ENCODE peak calls at places on chromosomes 12 and 14, in seven cellular contexts. W, I, R, H, M, B and K are unnamed samples.

GRCh38 chr14:45838597-45838996 is 585.6 kb upstream of the MIS18BP1 start:
- DNase-seq in W (no peak), I (no peak), R (no peak), H (peak), M (no peak), B (no peak), K (peak)

GRCh38 chr12:3896851-3897351 is 23.7 kb upstream of the PARP11 start:
- DNase-seq in W (no peak), I (no peak), R (no peak), H (no peak), M (no peak), B (no peak), K (no peak)

GRCh38 chr14:99578541-99579044 is 25.4 kb downstream of the CCDC85C start:
- DNase-seq in W (no peak), I (no peak), R (no peak), H (no peak), M (no peak), B (no peak), K (peak)

GRCh38 chr14:97213720-97214119 is 416.5 kb downstream of the VRK1 start:
- DNase-seq in W (no peak), I (no peak), R (no peak), H (no peak), M (no peak), B (no peak), K (no peak)

GRCh38 chr12:77572371-77572770 is 258.3 kb upstream of the NAV3 start:
- DNase-seq in W (no peak), I (no peak), R (no peak), H (no peak), M (no peak), B (no peak), K (no peak)

GRCh38 chr12:49903700-49904423 is at the start of gene FAIM2:
- DNase-seq in W (no peak), I (no peak), R (peak), H (no peak), M (no peak), B (peak), K (no peak)

GRCh38 chr12:95318071-95318545 is 100.5 kb downstream of the VEZT start:
- DNase-seq in W (no peak), I (no peak), R (no peak), H (no peak), M (peak), B (no peak), K (peak)

GRCh38 chr14:24190416-24190815 is 1.8 kb upstream of the IPO4 start:
- DNase-seq in W (no peak), I (no peak), R (no peak), H (no peak), M (no peak), B (no peak), K (no peak)

GRCh38 chr12:71755146-71755892 is 656 bp downstream of the RAB21 start:
- DNase-seq in W (no peak), I (no peak), R (no peak), H (peak), M (peak), B (peak), K (peak)

GRCh38 chr12:123882306-123882705 is 90.3 kb downstream of the CCDC92 start:
- DNase-seq in W (no peak), I (no peak), R (no peak), H (no peak), M (no peak), B (no peak), K (no peak)

GRCh38 chr14:104085032-104085888 is at the start of gene ASPG:
- DNase-seq in W (no peak), I (peak), R (peak), H (no peak), M (no peak), B (peak), K (peak)
- TF ChIP-seq JUND in W (no peak), I (no peak), R (no peak), H (no peak), M (no peak), B (no peak), K (no peak)

GRCh38 chr14:66087231-66087630 is 398.9 kb upstream of the CCDC196 start:
- DNase-seq in W (no peak), I (no peak), R (no peak), H (no peak), M (no peak), B (no peak), K (no peak)
- TF ChIP-seq JUND in W (peak), I (no peak), R (no peak), H (no peak), M (no peak), B (no peak), K (no peak)

GRCh38 chr12:101490286-101490920 is 15.3 kb downstream of the SPIC start:
- DNase-seq in W (peak), I (peak), R (no peak), H (no peak), M (peak), B (no peak), K (peak)

GRCh38 chr12:101480849-101481248 is 5.7 kb downstream of the SPIC start:
- DNase-seq in W (no peak), I (no peak), R (no peak), H (no peak), M (no peak), B (no peak), K (no peak)

GRCh38 chr12:101485015-101485414 is 9.9 kb downstream of the SPIC start:
- DNase-seq in W (no peak), I (no peak), R (no peak), H (no peak), M (no peak), B (no peak), K (no peak)
- TF ChIP-seq JUND in W (no peak), I (no peak), R (no peak), H (no peak), M (no peak), B (no peak), K (no peak)

GRCh38 chr12:62332598-62332997 is 72.4 kb downstream of the USP15 start:
- DNase-seq in W (no peak), I (no peak), R (no peak), H (no peak), M (no peak), B (no peak), K (no peak)
- TF ChIP-seq JUND in W (no peak), I (no peak), R (no peak), H (no peak), M (no peak), B (peak), K (no peak)

GRCh38 chr12:6950944-6951540 is at the start of gene PTPN6:
- DNase-seq in W (no peak), I (no peak), R (no peak), H (no peak), M (no peak), B (peak), K (no peak)
- TF ChIP-seq JUND in W (no peak), I (no peak), R (no peak), H (no peak), M (no peak), B (no peak), K (no peak)

DNA sequence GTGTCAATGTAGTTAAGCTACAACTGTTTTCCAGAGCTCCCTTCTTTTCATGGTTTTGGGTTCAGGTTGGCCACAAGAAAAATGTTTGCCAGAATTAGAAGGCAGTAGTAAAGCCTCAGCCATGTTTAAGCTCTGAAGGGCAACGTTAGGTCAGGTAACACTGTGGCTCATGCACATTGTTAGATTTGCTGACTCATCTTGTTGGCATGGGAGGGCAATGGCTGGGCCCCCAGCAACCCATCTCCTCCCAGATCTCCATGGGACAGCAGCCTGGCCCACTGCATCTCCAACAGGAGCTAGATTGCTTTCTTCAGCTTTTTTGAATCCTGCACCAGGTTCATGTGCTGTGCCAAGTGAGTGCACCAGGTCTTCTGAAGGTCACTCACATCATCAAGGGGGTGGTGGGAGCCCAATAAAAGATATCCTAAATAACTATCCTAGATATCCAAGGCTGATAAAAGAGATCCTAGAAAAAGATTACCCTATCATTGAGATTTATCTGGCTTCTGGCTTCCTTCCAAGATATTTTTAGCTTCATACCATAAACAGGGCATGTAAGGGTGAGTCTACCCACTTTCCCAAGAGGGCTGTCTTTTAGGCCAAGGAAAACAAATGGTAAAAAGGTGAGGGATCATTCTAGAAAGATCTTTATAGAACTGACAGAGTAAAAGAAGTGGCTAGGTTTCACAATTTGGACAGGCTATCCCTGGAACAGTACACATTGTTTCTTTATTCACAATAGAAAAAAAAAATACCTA is 28.9 kb downstream of the PTGER2 start:
- DNase-seq in W (no peak), I (no peak), R (no peak), H (no peak), M (no peak), B (no peak), K (no peak)
- TF ChIP-seq JUND in W (no peak), I (no peak), R (no peak), H (no peak), M (no peak), B (peak), K (no peak)

GRCh38 chr14:102314242-102315011 is 5.1 kb upstream of the ZNF839 start:
- DNase-seq in W (peak), I (peak), R (peak), H (no peak), M (peak), B (peak), K (peak)

GRCh38 chr14:102318781-102319276 is 717 bp upstream of the ZNF839 start:
- DNase-seq in W (no peak), I (no peak), R (no peak), H (no peak), M (no peak), B (no peak), K (no peak)

GRCh38 chr14:102316746-102317563 is 2.6 kb upstream of the ZNF839 start:
- DNase-seq in W (peak), I (peak), R (peak), H (peak), M (peak), B (peak), K (peak)

GRCh38 chr14:102317564-102318248 is 1.8 kb upstream of the ZNF839 start:
- DNase-seq in W (no peak), I (no peak), R (no peak), H (no peak), M (peak), B (no peak), K (peak)

GRCh38 chr14:102316048-102316745 is 3.3 kb upstream of the ZNF839 start:
- DNase-seq in W (no peak), I (no peak), R (no peak), H (no peak), M (peak), B (no peak), K (peak)
- TF ChIP-seq JUND in W (no peak), I (no peak), R (no peak), H (no peak), M (no peak), B (no peak), K (no peak)

GRCh38 chr14:77613207-77613606 is 3.2 kb downstream of the SPTLC2 start:
- DNase-seq in W (no peak), I (no peak), R (no peak), H (no peak), M (no peak), B (no peak), K (peak)

GRCh38 chr14:77618381-77618780 is 1.9 kb upstream of the SPTLC2 start:
- DNase-seq in W (no peak), I (no peak), R (no peak), H (no peak), M (no peak), B (no peak), K (no peak)

GRCh38 chr14:77616454-77617229 is at the start of gene SPTLC2:
- DNase-seq in W (peak), I (peak), R (peak), H (peak), M (peak), B (peak), K (peak)

GRCh38 chr14:77616133-77616453 is 344 bp downstream of the SPTLC2 start:
- DNase-seq in W (no peak), I (no peak), R (peak), H (no peak), M (no peak), B (no peak), K (no peak)

GRCh38 chr14:77615231-77616132 is 955 bp downstream of the SPTLC2 start:
- DNase-seq in W (no peak), I (no peak), R (peak), H (no peak), M (no peak), B (peak), K (no peak)
- TF ChIP-seq JUND in W (no peak), I (no peak), R (no peak), H (no peak), M (no peak), B (no peak), K (no peak)

DNA sequence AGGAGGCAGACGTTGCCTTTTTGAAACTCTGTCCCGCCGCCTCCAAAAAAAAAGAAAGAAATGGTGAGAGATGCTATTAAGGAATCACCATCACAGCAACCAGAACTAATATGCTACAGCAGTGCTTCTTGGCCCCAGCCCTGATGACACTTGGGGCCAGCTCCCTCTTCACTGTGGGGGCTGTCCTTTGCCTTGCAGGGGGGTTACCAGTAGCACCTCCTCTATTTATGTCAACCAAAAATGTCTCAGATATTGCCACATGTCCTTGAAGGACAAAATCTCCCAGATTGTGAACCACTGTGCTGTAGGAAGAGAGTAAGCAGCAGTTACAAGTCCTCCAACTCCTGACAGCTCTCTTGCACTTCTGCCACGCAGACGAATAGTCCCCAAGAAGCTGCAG is 76.4 kb downstream of the LRRC74A start:
- DNase-seq in W (no peak), I (no peak), R (no peak), H (no peak), M (no peak), B (no peak), K (no peak)
- TF ChIP-seq JUND in W (no peak), I (no peak), R (no peak), H (no peak), M (no peak), B (no peak), K (no peak)

GRCh38 chr14:89956294-89957009 is 725 bp downstream of the TDP1 start:
- DNase-seq in W (peak), I (no peak), R (no peak), H (peak), M (peak), B (no peak), K (peak)

GRCh38 chr14:89958966-89959365 is 3.2 kb downstream of the TDP1 start:
- DNase-seq in W (no peak), I (no peak), R (no peak), H (no peak), M (no peak), B (no peak), K (no peak)

GRCh38 chr14:89959853-89960493 is 4.2 kb downstream of the TDP1 start:
- DNase-seq in W (no peak), I (no peak), R (no peak), H (no peak), M (no peak), B (no peak), K (no peak)

GRCh38 chr14:89955418-89956293 is at the start of gene TDP1:
- DNase-seq in W (peak), I (peak), R (peak), H (peak), M (peak), B (peak), K (peak)

DNA sequence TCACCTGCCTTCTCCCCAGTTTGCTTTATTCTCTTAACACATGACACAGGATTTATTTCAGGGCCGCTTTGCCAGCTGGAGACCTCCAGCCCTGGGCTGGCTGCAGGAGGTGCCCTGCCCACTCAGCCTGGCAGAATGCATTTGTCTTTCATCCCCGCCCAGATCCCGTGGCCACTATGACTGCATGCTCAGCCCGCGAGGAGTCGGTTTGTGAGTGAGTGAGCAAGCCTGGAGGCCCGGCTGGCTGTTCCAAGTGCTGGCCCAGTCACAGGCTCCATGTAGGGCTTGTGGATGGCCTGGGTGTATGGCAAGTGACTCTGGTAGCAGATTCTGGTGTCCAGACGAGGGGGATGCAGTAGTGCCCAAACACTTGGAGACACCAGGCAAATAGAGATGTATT is 2.1 kb downstream of the TDP1 start:
- DNase-seq in W (no peak), I (no peak), R (no peak), H (no peak), M (no peak), B (no peak), K (no peak)
- TF ChIP-seq JUND in W (no peak), I (no peak), R (no peak), H (no peak), M (no peak), B (no peak), K (no peak)